ENCODE peak calls at places on chromosomes 12 and 14, in four cellular contexts. One of them, this sample, is unnamed. For H3K4me1, the result is how much of the 10 kb centered on the place peaks cover.

GRCh38 chr12:18690653-18691052 is 47.2 kb downstream of the PLCZ1 start:
- DNase-seq in endodermal cell: no peak
- DNase-seq in psoas muscle: no peak
- DNase-seq in body of pancreas: no peak
- DNase-seq in this sample: no peak

GRCh38 chr12:111840831-111841230 is 1.2 kb upstream of the MAPKAPK5 start:
- DNase-seq in endodermal cell: no peak
- DNase-seq in psoas muscle: no peak
- DNase-seq in body of pancreas: no peak
- DNase-seq in this sample: no peak

GRCh38 chr12:122306407-122306806 is 40.1 kb upstream of the VPS33A start:
- DNase-seq in endodermal cell: peak
- DNase-seq in psoas muscle: no peak
- DNase-seq in body of pancreas: no peak
- DNase-seq in this sample: no peak

GRCh38 chr12:106136263-106136662 is 2.5 kb downstream of the NUAK1 start:
- DNase-seq in endodermal cell: peak
- DNase-seq in psoas muscle: peak
- DNase-seq in body of pancreas: peak
- DNase-seq in this sample: peak

GRCh38 chr12:88237954-88238353 is 95.8 kb downstream of the TMTC3 start:
- DNase-seq in endodermal cell: no peak
- DNase-seq in psoas muscle: no peak
- DNase-seq in body of pancreas: no peak
- DNase-seq in this sample: no peak

GRCh38 chr12:102522768-102523167 is 42.4 kb upstream of the IGF1 start:
- DNase-seq in endodermal cell: peak
- DNase-seq in psoas muscle: no peak
- DNase-seq in body of pancreas: no peak
- DNase-seq in this sample: no peak

GRCh38 chr12:54172102-54172630 is 16.6 kb downstream of the SMUG1 start:
- DNase-seq in endodermal cell: no peak
- DNase-seq in psoas muscle: no peak
- DNase-seq in body of pancreas: no peak
- DNase-seq in this sample: no peak

GRCh38 chr12:12127304-12127703 is 56.6 kb downstream of the BCL2L14 start:
- DNase-seq in endodermal cell: no peak
- DNase-seq in psoas muscle: no peak
- DNase-seq in body of pancreas: no peak
- DNase-seq in this sample: no peak

GRCh38 chr12:12367096-12367998 is 10.5 kb downstream of the BORCS5 start:
- DNase-seq in endodermal cell: peak
- DNase-seq in psoas muscle: no peak
- DNase-seq in body of pancreas: no peak
- DNase-seq in this sample: no peak

GRCh38 chr14:104445086-104445485 is 134.5 kb upstream of the C14orf180 start:
- DNase-seq in endodermal cell: peak
- DNase-seq in psoas muscle: no peak
- DNase-seq in body of pancreas: no peak
- DNase-seq in this sample: no peak

GRCh38 chr12:26156201-26156871 is 31.5 kb upstream of the BHLHE41 start:
- DNase-seq in endodermal cell: no peak
- DNase-seq in psoas muscle: no peak
- DNase-seq in body of pancreas: no peak
- DNase-seq in this sample: no peak

GRCh38 chr12:116370004-116370404 is 92.5 kb upstream of the MED13L start:
- DNase-seq in endodermal cell: no peak
- DNase-seq in psoas muscle: no peak
- DNase-seq in body of pancreas: no peak
- DNase-seq in this sample: no peak

GRCh38 chr14:72476657-72477499 is 417.0 kb downstream of the DPF3 start:
- DNase-seq in endodermal cell: peak
- DNase-seq in psoas muscle: no peak
- DNase-seq in body of pancreas: no peak
- DNase-seq in this sample: no peak

GRCh38 chr14:94823556-94824341 is 53.8 kb upstream of the GSC start:
- DNase-seq in endodermal cell: peak
- DNase-seq in psoas muscle: no peak
- DNase-seq in body of pancreas: no peak
- DNase-seq in this sample: no peak

GRCh38 chr12:20646239-20646827 is 48.8 kb upstream of the SLCO1C1 start:
- DNase-seq in endodermal cell: no peak
- DNase-seq in psoas muscle: no peak
- DNase-seq in body of pancreas: no peak
- DNase-seq in this sample: no peak

DNA sequence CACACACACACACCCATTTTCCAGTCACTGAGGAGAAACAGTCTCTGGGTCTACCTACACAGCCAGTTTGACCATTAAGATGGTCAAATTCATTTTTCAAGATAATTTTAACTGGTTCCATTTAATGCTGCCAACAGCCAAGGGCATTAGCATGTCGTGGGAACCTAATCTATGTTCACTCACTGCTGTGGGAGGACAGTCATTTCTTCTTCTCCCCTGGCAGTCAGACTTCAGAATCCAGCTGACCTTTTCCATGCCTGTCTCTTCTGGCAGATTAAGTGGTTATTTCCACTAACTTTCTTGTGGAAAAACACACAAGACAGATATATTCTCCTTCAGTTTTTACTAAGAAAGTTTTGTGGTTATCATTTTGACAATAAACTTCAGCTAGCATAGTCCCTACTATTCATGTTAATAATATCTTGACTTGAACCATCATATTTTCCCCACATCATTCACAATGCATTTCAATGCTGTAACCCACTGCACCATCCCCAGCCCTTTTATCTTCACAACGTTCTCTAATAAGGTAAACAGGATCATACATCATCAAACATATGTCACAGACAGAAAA is 82.2 kb downstream of the DAD1 start:
- DNase-seq in endodermal cell: no peak
- DNase-seq in psoas muscle: no peak
- DNase-seq in body of pancreas: no peak
- DNase-seq in this sample: no peak
- H3K4me1 ChIP-seq in endodermal cell: under half
- H3K4me1 ChIP-seq in psoas muscle: under half
- H3K4me1 ChIP-seq in body of pancreas: under half
- H3K4me1 ChIP-seq in this sample: under half

GRCh38 chr14:61925732-61926445 is 163.7 kb downstream of the SNAPC1 start:
- DNase-seq in endodermal cell: no peak
- DNase-seq in psoas muscle: no peak
- DNase-seq in body of pancreas: no peak
- DNase-seq in this sample: no peak

GRCh38 chr14:61928300-61928699 is 166.1 kb downstream of the SNAPC1 start:
- DNase-seq in endodermal cell: no peak
- DNase-seq in psoas muscle: no peak
- DNase-seq in body of pancreas: no peak
- DNase-seq in this sample: no peak

GRCh38 chr14:61927015-61927414 is 164.8 kb downstream of the SNAPC1 start:
- DNase-seq in endodermal cell: no peak
- DNase-seq in psoas muscle: no peak
- DNase-seq in body of pancreas: no peak
- DNase-seq in this sample: no peak

GRCh38 chr14:61929651-61930050 is 167.4 kb downstream of the SNAPC1 start:
- DNase-seq in endodermal cell: no peak
- DNase-seq in psoas muscle: no peak
- DNase-seq in body of pancreas: no peak
- DNase-seq in this sample: no peak

DNA sequence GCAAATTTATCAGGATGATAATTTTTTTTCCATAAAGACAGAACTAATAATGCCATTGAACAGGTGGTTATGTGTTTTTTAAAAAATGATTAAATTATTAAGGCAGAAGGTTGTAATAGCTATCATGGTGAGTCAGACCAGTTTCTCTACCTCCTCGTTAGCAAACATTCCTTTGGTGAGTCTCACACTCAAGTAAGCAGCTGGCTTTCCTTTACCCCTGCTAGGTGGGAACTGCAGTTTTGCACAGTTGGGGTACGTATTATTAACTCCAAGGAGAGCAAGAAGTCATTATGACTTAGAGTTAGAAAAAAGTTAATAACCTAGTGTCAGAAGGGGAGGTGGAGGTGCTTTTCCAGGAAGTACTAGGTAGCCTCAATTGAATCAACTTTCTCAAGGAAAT is 165.3 kb downstream of the SNAPC1 start:
- DNase-seq in endodermal cell: peak
- DNase-seq in psoas muscle: no peak
- DNase-seq in body of pancreas: no peak
- DNase-seq in this sample: no peak
- H3K27ac ChIP-seq in endodermal cell: no peak
- H3K27ac ChIP-seq in psoas muscle: no peak
- H3K27ac ChIP-seq in body of pancreas: no peak
- H3K27ac ChIP-seq in this sample: no peak

DNA sequence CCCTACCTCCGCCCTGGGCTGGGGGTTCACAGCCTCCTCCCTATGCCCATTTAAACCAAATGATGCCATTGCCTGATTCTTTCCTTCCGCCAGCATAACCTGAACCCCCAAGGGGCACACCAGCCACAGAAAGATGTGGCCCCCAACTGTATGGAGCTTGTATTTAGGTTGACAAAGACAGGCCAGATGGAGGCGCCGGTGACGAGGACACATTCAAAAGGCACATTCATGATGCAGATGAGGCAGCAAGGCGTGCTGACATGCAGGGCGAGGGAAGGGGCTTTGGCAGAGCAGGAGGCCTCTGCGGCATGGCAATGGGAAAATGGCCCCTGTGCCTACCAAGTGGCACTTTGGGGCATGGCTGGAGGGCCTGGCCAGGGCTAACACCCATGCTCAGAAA is 112.2 kb downstream of the RFLNA start:
- DNase-seq in endodermal cell: peak
- DNase-seq in psoas muscle: no peak
- DNase-seq in body of pancreas: no peak
- DNase-seq in this sample: no peak
- H3K4me1 ChIP-seq in endodermal cell: under half
- H3K4me1 ChIP-seq in psoas muscle: half or more
- H3K4me1 ChIP-seq in body of pancreas: under half
- H3K4me1 ChIP-seq in this sample: half or more

GRCh38 chr14:23146423-23146910 is 27.4 kb upstream of the CEBPE start:
- DNase-seq in endodermal cell: peak
- DNase-seq in psoas muscle: no peak
- DNase-seq in body of pancreas: no peak
- DNase-seq in this sample: no peak

GRCh38 chr14:23148596-23149249 is 29.7 kb upstream of the CEBPE start:
- DNase-seq in endodermal cell: no peak
- DNase-seq in psoas muscle: no peak
- DNase-seq in body of pancreas: no peak
- DNase-seq in this sample: no peak

GRCh38 chr14:23145794-23146422 is 26.9 kb upstream of the CEBPE start:
- DNase-seq in endodermal cell: no peak
- DNase-seq in psoas muscle: no peak
- DNase-seq in body of pancreas: no peak
- DNase-seq in this sample: no peak

GRCh38 chr14:23146980-23147379 is 27.9 kb upstream of the CEBPE start:
- DNase-seq in endodermal cell: no peak
- DNase-seq in psoas muscle: no peak
- DNase-seq in body of pancreas: no peak
- DNase-seq in this sample: no peak

GRCh38 chr14:23147676-23148075 is 28.6 kb upstream of the CEBPE start:
- DNase-seq in endodermal cell: no peak
- DNase-seq in psoas muscle: no peak
- DNase-seq in body of pancreas: peak
- DNase-seq in this sample: no peak
- H3K27ac ChIP-seq in endodermal cell: no peak
- H3K27ac ChIP-seq in psoas muscle: peak
- H3K27ac ChIP-seq in body of pancreas: no peak
- H3K27ac ChIP-seq in this sample: no peak

GRCh38 chr14:61419201-61419600 is 97.8 kb downstream of the PRKCH start:
- DNase-seq in endodermal cell: no peak
- DNase-seq in psoas muscle: no peak
- DNase-seq in body of pancreas: no peak
- DNase-seq in this sample: no peak
- H3K4me1 ChIP-seq in endodermal cell: under half
- H3K4me1 ChIP-seq in psoas muscle: under half
- H3K4me1 ChIP-seq in body of pancreas: under half
- H3K4me1 ChIP-seq in this sample: under half

GRCh38 chr14:75279153-75279738 is 618 bp downstream of the FOS start:
- DNase-seq in endodermal cell: no peak
- DNase-seq in psoas muscle: peak
- DNase-seq in body of pancreas: peak
- DNase-seq in this sample: peak
- H3K27ac ChIP-seq in endodermal cell: peak
- H3K27ac ChIP-seq in psoas muscle: peak
- H3K27ac ChIP-seq in body of pancreas: peak
- H3K27ac ChIP-seq in this sample: peak

DNA sequence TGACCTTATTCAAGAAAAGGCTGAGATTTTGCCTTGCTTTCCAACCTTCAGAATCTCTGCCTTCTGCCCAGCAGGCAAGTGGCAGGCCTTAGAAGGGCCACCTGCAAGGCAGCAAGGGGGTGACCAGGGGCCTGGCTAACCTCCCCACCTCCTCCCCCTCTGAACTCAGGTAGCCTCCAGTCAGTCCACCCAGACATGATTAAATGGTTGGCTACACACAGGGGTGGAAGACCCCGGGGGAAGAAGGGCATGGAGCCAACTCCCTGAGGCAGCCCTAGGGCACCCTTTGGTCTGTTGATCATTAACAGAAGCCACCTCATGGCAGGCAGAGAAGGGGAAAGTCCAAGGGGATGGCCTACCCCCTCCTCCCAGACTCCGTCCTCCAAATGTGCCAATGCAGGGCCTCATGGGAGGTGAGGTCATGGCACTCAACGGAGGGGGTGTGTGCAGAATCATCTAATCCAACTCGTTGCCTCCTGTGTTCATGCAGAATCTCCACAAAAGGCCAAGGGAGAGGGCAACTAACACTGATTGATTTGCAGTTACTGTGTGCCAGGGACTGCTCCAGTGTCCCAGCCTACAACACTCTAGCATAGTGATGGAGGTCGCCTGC is 8.5 kb downstream of the ZFP36L1 start:
- DNase-seq in endodermal cell: peak
- DNase-seq in psoas muscle: no peak
- DNase-seq in body of pancreas: peak
- DNase-seq in this sample: peak
- H3K4me1 ChIP-seq in endodermal cell: under half
- H3K4me1 ChIP-seq in psoas muscle: under half
- H3K4me1 ChIP-seq in body of pancreas: half or more
- H3K4me1 ChIP-seq in this sample: half or more